ENCODE peak calls at places on chromosomes 4 and X, in six cellular contexts. G, P, O, F, Y and W are unnamed samples.
A peak's percentile ranks its signal among the peaks of the same experiment; 100 is the strongest.

GRCh38 chr4:128649575-128650205 is 159.8 kb upstream of the JADE1 start:
- DNase-seq in Y (no peak), P (no peak), F (no peak), O (peak; percentile 33), G (no peak), W (peak; percentile 6)

GRCh38 chrX:3548743-3549441 is 164.6 kb downstream of the PRKX start:
- DNase-seq in O (no peak), Y (peak; percentile 42), P (peak; percentile 37), F (no peak), G (no peak), W (no peak)

GRCh38 chr4:119942806-119943205 is 123.8 kb downstream of the MAD2L1 start:
- DNase-seq in P (no peak), O (no peak), G (no peak), F (no peak), Y (no peak), W (no peak)

GRCh38 chr4:8192748-8193738 is 6.0 kb upstream of the SH3TC1 start:
- DNase-seq in P (peak; percentile 83), F (peak; percentile 76), G (no peak), O (peak; percentile 77), Y (no peak), W (no peak)

GRCh38 chr4:139015948-139016451 is 419 bp downstream of the NOCT start:
- DNase-seq in Y (no peak), F (peak; percentile 69), P (peak; percentile 47), G (no peak), O (peak; percentile 52), W (no peak)

GRCh38 chr4:3860913-3861636 is 94.9 kb downstream of the ADRA2C start:
- DNase-seq in O (no peak), F (no peak), P (no peak), G (no peak), Y (no peak), W (no peak)

GRCh38 chr4:94244829-94245185 is 37.1 kb downstream of the SMARCAD1 start:
- DNase-seq in Y (no peak), O (no peak), G (no peak), P (no peak), F (no peak), W (no peak)

GRCh38 chrX:64925480-64925879 is 50.8 kb downstream of the ZC4H2 start:
- DNase-seq in O (no peak), Y (no peak), P (no peak), G (no peak), F (no peak), W (no peak)

GRCh38 chr4:128635141-128635911 is 174.2 kb upstream of the JADE1 start:
- DNase-seq in P (no peak), O (peak; percentile 50), F (no peak), Y (no peak), G (no peak), W (peak; percentile 44)

GRCh38 chr4:6873291-6873690 is 36.3 kb upstream of the TBC1D14 start:
- DNase-seq in G (no peak), F (no peak), Y (no peak), P (peak; percentile 33), O (no peak), W (no peak)

GRCh38 chrX:76248901-76249300 is 76.0 kb downstream of the PBDC1 start:
- DNase-seq in O (no peak), F (no peak), P (no peak), Y (no peak), G (no peak), W (no peak)

GRCh38 chr4:25884040-25884788 is 21.4 kb upstream of the SEL1L3 start:
- DNase-seq in Y (no peak), O (no peak), F (no peak), G (no peak), P (peak; percentile 79), W (no peak)

GRCh38 chrX:9291666-9292065 is 173.2 kb upstream of the TBL1X start:
- DNase-seq in O (no peak), Y (no peak), F (no peak), G (no peak), P (no peak), W (no peak)

GRCh38 chrX:23066588-23067281 is 67.0 kb downstream of the DDX53 start:
- DNase-seq in F (no peak), O (no peak), P (no peak), Y (no peak), G (no peak), W (no peak)

GRCh38 chrX:50333308-50333707 is 128.7 kb downstream of the CCNB3 start:
- DNase-seq in F (no peak), Y (no peak), G (no peak), P (no peak), O (no peak), W (no peak)

GRCh38 chr4:3363411-3364141 is 70.8 kb downstream of the RGS12 start:
- DNase-seq in Y (no peak), O (no peak), P (no peak), F (no peak), G (no peak), W (no peak)

GRCh38 chrX:69614896-69615295 is 1.0 kb upstream of the EDA start:
- DNase-seq in O (no peak), P (no peak), F (no peak), Y (no peak), G (no peak), W (no peak)

GRCh38 chrX:107448625-107449468 is 605 bp upstream of the FRMPD3 start:
- DNase-seq in G (no peak), F (no peak), Y (no peak), P (no peak), O (no peak), W (no peak)

GRCh38 chr4:163419074-163419473 is 54.5 kb downstream of the TKTL2 start:
- DNase-seq in P (no peak), O (no peak), Y (no peak), F (no peak), G (no peak), W (no peak)

GRCh38 chr4:98568896-98569663 is 89.3 kb downstream of the TSPAN5 start:
- DNase-seq in Y (no peak), F (no peak), O (no peak), P (peak; percentile 42), G (no peak), W (no peak)